ENCODE peak calls at places on chromosomes 3 and 15, in seven cellular contexts. One of them, this sample, is unnamed.
A peak's percentile ranks its signal among the peaks of the same experiment; 100 is the strongest.

GRCh38 chr3:72505539-72506430 is 342.5 kb downstream of the SHQ1 start:
- DNase-seq in IMR-90: no peak
- DNase-seq in A549: no peak
- DNase-seq in HCT116: no peak
- DNase-seq in H1: no peak
- DNase-seq in K562: no peak
- DNase-seq in GM12878: no peak
- DNase-seq in this sample: no peak

GRCh38 chr3:107285197-107285596 is 92.0 kb upstream of the CCDC54 start:
- DNase-seq in IMR-90: peak; percentile 26
- DNase-seq in A549: no peak
- DNase-seq in HCT116: no peak
- DNase-seq in H1: peak; percentile 54
- DNase-seq in K562: no peak
- DNase-seq in GM12878: no peak
- DNase-seq in this sample: no peak

GRCh38 chr3:101851072-101851471 is 1.8 kb downstream of the NFKBIZ start:
- DNase-seq in IMR-90: no peak
- DNase-seq in A549: no peak
- DNase-seq in HCT116: no peak
- DNase-seq in H1: no peak
- DNase-seq in K562: no peak
- DNase-seq in GM12878: no peak
- DNase-seq in this sample: no peak

GRCh38 chr3:139934557-139935070 is 371 bp upstream of the CLSTN2 start:
- DNase-seq in IMR-90: no peak
- DNase-seq in A549: peak; percentile 37
- DNase-seq in HCT116: no peak
- DNase-seq in H1: peak; percentile 71
- DNase-seq in K562: no peak
- DNase-seq in GM12878: no peak
- DNase-seq in this sample: no peak

GRCh38 chr15:60972866-60973265 is 256.2 kb downstream of the RORA start:
- DNase-seq in IMR-90: peak; percentile 93
- DNase-seq in A549: no peak
- DNase-seq in HCT116: no peak
- DNase-seq in H1: no peak
- DNase-seq in K562: peak; percentile 3
- DNase-seq in GM12878: no peak
- DNase-seq in this sample: no peak

GRCh38 chr3:111967071-111967470 is 11.8 kb upstream of the ABHD10 start:
- DNase-seq in IMR-90: no peak
- DNase-seq in A549: no peak
- DNase-seq in HCT116: no peak
- DNase-seq in H1: no peak
- DNase-seq in K562: no peak
- DNase-seq in GM12878: no peak
- DNase-seq in this sample: no peak

GRCh38 chr3:105232536-105232935 is 134.2 kb upstream of the ALCAM start:
- DNase-seq in IMR-90: peak; percentile 9
- DNase-seq in A549: no peak
- DNase-seq in HCT116: no peak
- DNase-seq in H1: no peak
- DNase-seq in K562: no peak
- DNase-seq in GM12878: no peak
- DNase-seq in this sample: no peak

GRCh38 chr3:47227678-47228077 is 54.9 kb downstream of the KIF9 start:
- DNase-seq in IMR-90: no peak
- DNase-seq in A549: no peak
- DNase-seq in HCT116: no peak
- DNase-seq in H1: no peak
- DNase-seq in K562: no peak
- DNase-seq in GM12878: peak; percentile 58
- DNase-seq in this sample: no peak

GRCh38 chr15:97875025-97875512 is 85.4 kb upstream of the ARRDC4 start:
- DNase-seq in IMR-90: no peak
- DNase-seq in A549: no peak
- DNase-seq in HCT116: no peak
- DNase-seq in H1: no peak
- DNase-seq in K562: no peak
- DNase-seq in GM12878: no peak
- DNase-seq in this sample: no peak

GRCh38 chr3:101803152-101803782 is 24.3 kb downstream of the NXPE3 start:
- DNase-seq in IMR-90: peak; percentile 79
- DNase-seq in A549: peak; percentile 76
- DNase-seq in HCT116: peak; percentile 43
- DNase-seq in H1: no peak
- DNase-seq in K562: peak; percentile 72
- DNase-seq in GM12878: no peak
- DNase-seq in this sample: peak; percentile 74

GRCh38 chr15:69522361-69522760 is 69.7 kb downstream of the RPLP1 start:
- DNase-seq in IMR-90: no peak
- DNase-seq in A549: no peak
- DNase-seq in HCT116: no peak
- DNase-seq in H1: no peak
- DNase-seq in K562: no peak
- DNase-seq in GM12878: no peak
- DNase-seq in this sample: no peak

GRCh38 chr15:98648654-98649537 is 557 bp downstream of the IGF1R start:
- DNase-seq in IMR-90: peak; percentile 47
- DNase-seq in A549: peak; percentile 71
- DNase-seq in HCT116: no peak
- DNase-seq in H1: no peak
- DNase-seq in K562: peak; percentile 57
- DNase-seq in GM12878: no peak
- DNase-seq in this sample: no peak

GRCh38 chr15:64989331-64990167 is at the start of gene SPG21:
- DNase-seq in IMR-90: peak; percentile 91
- DNase-seq in A549: peak; percentile 96
- DNase-seq in HCT116: peak; percentile 77
- DNase-seq in H1: peak; percentile 41
- DNase-seq in K562: peak; percentile 97
- DNase-seq in GM12878: peak; percentile 91
- DNase-seq in this sample: peak; percentile 73

GRCh38 chr3:185049710-185050109 is 103.2 kb downstream of the C3orf70 start:
- DNase-seq in IMR-90: no peak
- DNase-seq in A549: no peak
- DNase-seq in HCT116: no peak
- DNase-seq in H1: no peak
- DNase-seq in K562: no peak
- DNase-seq in GM12878: no peak
- DNase-seq in this sample: no peak
- TF ChIP-seq CTCF in IMR-90: no peak
- TF ChIP-seq CTCF in A549: no peak
- TF ChIP-seq CTCF in HCT116: no peak
- TF ChIP-seq CTCF in H1: peak; percentile 54
- TF ChIP-seq CTCF in K562: no peak
- TF ChIP-seq CTCF in GM12878: no peak
- TF ChIP-seq CTCF in this sample: peak; percentile 13

GRCh38 chr3:146861262-146861661 is 256.1 kb upstream of the PLSCR5 start:
- DNase-seq in IMR-90: no peak
- DNase-seq in A549: no peak
- DNase-seq in HCT116: no peak
- DNase-seq in H1: no peak
- DNase-seq in K562: no peak
- DNase-seq in GM12878: no peak
- DNase-seq in this sample: no peak

DNA sequence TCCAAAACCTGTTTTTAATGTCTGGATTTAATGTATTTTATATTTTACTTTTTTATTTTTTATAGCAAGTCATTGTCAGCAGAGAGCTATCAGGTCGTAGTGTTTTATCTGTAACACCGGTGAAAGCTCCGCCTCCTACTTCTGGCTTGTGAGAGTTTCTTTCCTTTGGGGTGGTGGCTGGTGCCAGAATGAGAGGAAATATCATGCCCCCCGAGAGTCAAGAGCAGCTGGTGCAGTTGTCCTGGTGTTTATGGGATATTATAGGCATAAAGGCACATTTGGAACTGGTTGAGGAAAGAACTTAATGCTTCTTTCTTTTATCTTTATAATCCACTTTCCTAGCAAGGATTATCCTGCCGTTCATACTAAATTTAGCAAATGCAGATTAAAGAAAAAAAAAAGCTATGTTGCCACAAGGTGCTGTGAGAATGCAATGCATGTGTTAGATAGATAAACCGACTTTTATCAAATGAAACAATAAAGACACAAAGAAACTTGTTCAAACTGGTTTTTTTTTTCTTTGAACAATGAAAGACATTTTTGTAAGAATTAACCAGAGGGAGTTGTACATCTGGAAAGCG is 260.1 kb upstream of the PLSCR5 start:
- DNase-seq in IMR-90: no peak
- DNase-seq in A549: no peak
- DNase-seq in HCT116: no peak
- DNase-seq in H1: no peak
- DNase-seq in K562: no peak
- DNase-seq in GM12878: no peak
- DNase-seq in this sample: no peak
- TF ChIP-seq CEBPB in IMR-90: no peak
- TF ChIP-seq CEBPB in A549: no peak
- TF ChIP-seq CEBPB in HCT116: no peak
- TF ChIP-seq CEBPB in H1: no peak
- TF ChIP-seq CEBPB in K562: no peak
- TF ChIP-seq CEBPB in GM12878: no peak
- TF ChIP-seq CEBPB in this sample: no peak

GRCh38 chr3:1962531-1963090 is 136.1 kb upstream of the CNTN4 start:
- DNase-seq in IMR-90: no peak
- DNase-seq in A549: no peak
- DNase-seq in HCT116: no peak
- DNase-seq in H1: no peak
- DNase-seq in K562: no peak
- DNase-seq in GM12878: no peak
- DNase-seq in this sample: no peak
- TF ChIP-seq CTCF in IMR-90: no peak
- TF ChIP-seq CTCF in A549: no peak
- TF ChIP-seq CTCF in HCT116: no peak
- TF ChIP-seq CTCF in H1: no peak
- TF ChIP-seq CTCF in K562: no peak
- TF ChIP-seq CTCF in GM12878: no peak
- TF ChIP-seq CTCF in this sample: no peak

GRCh38 chr3:16614033-16615031 is 9.1 kb upstream of the DAZL start:
- DNase-seq in IMR-90: no peak
- DNase-seq in A549: no peak
- DNase-seq in HCT116: no peak
- DNase-seq in H1: no peak
- DNase-seq in K562: no peak
- DNase-seq in GM12878: no peak
- DNase-seq in this sample: no peak

GRCh38 chr3:16616083-16616482 is 10.9 kb upstream of the DAZL start:
- DNase-seq in IMR-90: no peak
- DNase-seq in A549: no peak
- DNase-seq in HCT116: no peak
- DNase-seq in H1: no peak
- DNase-seq in K562: no peak
- DNase-seq in GM12878: no peak
- DNase-seq in this sample: no peak

DNA sequence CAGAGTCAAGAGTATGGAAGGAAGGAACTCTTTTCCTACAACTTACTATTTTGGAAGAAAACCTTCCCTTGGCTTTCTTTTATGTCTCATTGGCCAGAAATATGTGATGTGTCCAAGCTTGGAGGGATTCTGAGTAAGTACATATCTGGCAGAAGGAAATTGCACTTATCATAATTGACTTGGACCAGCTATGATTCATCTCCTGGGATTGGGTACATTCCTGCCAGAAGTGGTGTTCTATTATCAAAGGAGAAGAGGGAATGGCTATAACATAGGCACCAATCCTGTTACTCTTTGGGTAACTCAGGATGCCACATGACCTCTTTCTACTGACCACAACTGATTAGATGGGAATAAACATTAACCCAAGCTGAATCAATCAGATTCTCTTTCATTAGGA is 13.5 kb upstream of the DAZL start:
- DNase-seq in IMR-90: peak; percentile 16
- DNase-seq in A549: no peak
- DNase-seq in HCT116: no peak
- DNase-seq in H1: no peak
- DNase-seq in K562: no peak
- DNase-seq in GM12878: no peak
- DNase-seq in this sample: no peak
- TF ChIP-seq CEBPB in IMR-90: no peak
- TF ChIP-seq CEBPB in A549: no peak
- TF ChIP-seq CEBPB in HCT116: no peak
- TF ChIP-seq CEBPB in H1: no peak
- TF ChIP-seq CEBPB in K562: no peak
- TF ChIP-seq CEBPB in GM12878: no peak
- TF ChIP-seq CEBPB in this sample: no peak

GRCh38 chr3:10996345-10997050 is 4.0 kb downstream of the SLC6A1 start:
- DNase-seq in IMR-90: no peak
- DNase-seq in A549: no peak
- DNase-seq in HCT116: no peak
- DNase-seq in H1: no peak
- DNase-seq in K562: no peak
- DNase-seq in GM12878: no peak
- DNase-seq in this sample: no peak
- TF ChIP-seq CTCF in IMR-90: no peak
- TF ChIP-seq CTCF in A549: no peak
- TF ChIP-seq CTCF in HCT116: no peak
- TF ChIP-seq CTCF in H1: no peak
- TF ChIP-seq CTCF in K562: no peak
- TF ChIP-seq CTCF in GM12878: no peak
- TF ChIP-seq CTCF in this sample: no peak

GRCh38 chr3:170222647-170223541 is 670 bp downstream of the PRKCI start:
- DNase-seq in IMR-90: peak; percentile 28
- DNase-seq in A549: peak; percentile 41
- DNase-seq in HCT116: no peak
- DNase-seq in H1: no peak
- DNase-seq in K562: peak; percentile 67
- DNase-seq in GM12878: no peak
- DNase-seq in this sample: peak; percentile 12
- TF ChIP-seq CEBPB in IMR-90: no peak
- TF ChIP-seq CEBPB in A549: no peak
- TF ChIP-seq CEBPB in HCT116: no peak
- TF ChIP-seq CEBPB in H1: no peak
- TF ChIP-seq CEBPB in K562: no peak
- TF ChIP-seq CEBPB in GM12878: no peak
- TF ChIP-seq CEBPB in this sample: no peak

DNA sequence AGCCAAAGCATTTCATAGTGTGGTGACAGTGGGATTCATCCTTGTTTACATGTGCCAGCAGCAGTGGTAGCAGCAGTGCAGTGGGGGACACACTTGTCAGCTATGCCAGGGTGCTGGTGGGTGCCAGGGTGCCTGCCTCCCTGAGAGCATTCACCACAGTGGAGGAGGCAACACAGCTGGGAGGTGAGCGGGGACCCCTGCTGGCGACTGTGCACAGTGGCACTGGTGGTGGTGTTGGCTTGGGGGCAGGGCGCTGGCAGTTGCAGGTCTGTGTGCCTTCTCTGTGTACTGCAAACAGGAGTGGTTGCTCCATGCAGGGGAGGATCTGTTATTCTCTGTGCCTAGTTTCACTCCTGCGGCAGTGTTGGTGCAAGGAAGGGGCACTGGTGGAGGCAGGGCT is 41.2 kb downstream of the CEP63 start:
- DNase-seq in IMR-90: peak; percentile 18
- DNase-seq in A549: peak; percentile 5
- DNase-seq in HCT116: no peak
- DNase-seq in H1: peak; percentile 13
- DNase-seq in K562: peak; percentile 23
- DNase-seq in GM12878: no peak
- DNase-seq in this sample: peak; percentile 16
- TF ChIP-seq CTCF in IMR-90: peak; percentile 39
- TF ChIP-seq CTCF in A549: no peak
- TF ChIP-seq CTCF in HCT116: no peak
- TF ChIP-seq CTCF in H1: peak; percentile 66
- TF ChIP-seq CTCF in K562: peak; percentile 36
- TF ChIP-seq CTCF in GM12878: peak; percentile 32
- TF ChIP-seq CTCF in this sample: peak; percentile 67